ENCODE peak calls at places on chromosomes 1 and 21, in four cellular contexts. W, C, X and Z are unnamed samples.

GRCh38 chr1:107740574-107740973 is 224.4 kb downstream of the VAV3 start:
- DNase-seq in W (no peak), C (no peak), X (no peak), Z (no peak)

GRCh38 chr1:23701310-23701709 is 9.7 kb downstream of the RPL11 start:
- DNase-seq in W (no peak), C (no peak), X (no peak), Z (no peak)

GRCh38 chr1:18058522-18058921 is 49.1 kb upstream of the IGSF21 start:
- DNase-seq in W (no peak), C (no peak), X (no peak), Z (no peak)

GRCh38 chr21:44437371-44437695 is 18.0 kb upstream of the LRRC3 start:
- DNase-seq in W (no peak), C (no peak), X (no peak), Z (no peak)

GRCh38 chr1:167328762-167329483 is 108.2 kb downstream of the POU2F1 start:
- DNase-seq in W (peak; percentile 18), C (no peak), X (no peak), Z (peak; percentile 33)

GRCh38 chr1:91777630-91778300 is 108.2 kb downstream of the TGFBR3 start:
- DNase-seq in W (no peak), C (no peak), X (no peak), Z (no peak)

GRCh38 chr1:53573931-53574330 is 114.7 kb downstream of the DMRTB1 start:
- DNase-seq in W (no peak), C (no peak), X (no peak), Z (no peak)

GRCh38 chr1:110645962-110646735 is 28.6 kb downstream of the KCNA3 start:
- DNase-seq in W (no peak), C (no peak), X (no peak), Z (no peak)

GRCh38 chr1:38246955-38247952 is 200.7 kb upstream of the POU3F1 start:
- DNase-seq in W (no peak), C (no peak), X (no peak), Z (no peak)